ENCODE peak calls at places on chromosomes 11 and 22, in four cellular contexts. X is lung microvascular endothelial cell; D is left colon; B is stimulated activated CD4-positive, alpha-beta T cell treated with anti-CD3 and anti-CD28 coated beads, TNF-alpha, amount 100 ng/mL, for 1 hour. T is an unnamed sample.

GRCh38 chr11:119790476-119790875 is 61.5 kb upstream of the NECTIN1 start:
- DNase-seq in X (no peak), D (no peak), B (no peak), T (no peak)

GRCh38 chr11:104286129-104286528 is 122.2 kb upstream of the PDGFD start:
- DNase-seq in B (no peak), D (no peak), X (no peak), T (no peak)

GRCh38 chr22:22213231-22213630 is 31.4 kb upstream of the VPREB1 start:
- DNase-seq in B (no peak), X (no peak), D (no peak), T (no peak)

GRCh38 chr11:77821349-77821851 is 456 bp downstream of the AAMDC start:
- DNase-seq in D (peak; percentile 47), X (peak; percentile 26), B (no peak), T (peak; percentile 37)

GRCh38 chr22:21457023-21457787 is 10.0 kb upstream of the TMEM191C start:
- DNase-seq in X (no peak), B (no peak), D (no peak), T (no peak)

GRCh38 chr11:59283825-59284772 is 71.4 kb upstream of the MPEG1 start:
- DNase-seq in X (peak; percentile 80), B (peak; percentile 9), D (peak; percentile 51), T (no peak)

GRCh38 chr11:119493712-119494111 is 70.7 kb upstream of the THY1 start:
- DNase-seq in X (peak; percentile 11), D (peak; percentile 57), B (no peak), T (no peak)

GRCh38 chr22:20503816-20504215 is 3.6 kb upstream of the MED15 start:
- DNase-seq in B (no peak), X (no peak), D (peak; percentile 58), T (no peak)

GRCh38 chr11:44456544-44457270 is 108.8 kb upstream of the CD82 start:
- DNase-seq in D (no peak), B (no peak), X (no peak), T (no peak)

GRCh38 chr22:19041403-19042074 is 80.7 kb downstream of the DGCR2 start:
- DNase-seq in B (no peak), X (no peak), D (no peak), T (peak; percentile 28)

GRCh38 chr11:22432331-22433065 is 94.3 kb downstream of the SLC17A6 start:
- DNase-seq in D (no peak), X (peak; percentile 54), B (no peak), T (peak; percentile 31)

GRCh38 chr11:75454987-75455386 is 22.0 kb upstream of the KLHL35 start:
- DNase-seq in X (no peak), D (no peak), B (no peak), T (peak; percentile 29)

GRCh38 chr22:19621372-19622060 is 92.8 kb upstream of the SEPTIN5 start:
- DNase-seq in B (no peak), D (no peak), X (no peak), T (no peak)

GRCh38 chr22:33896154-33896800 is 24.0 kb downstream of the LARGE1 start:
- DNase-seq in B (no peak), D (no peak), X (no peak), T (no peak)

GRCh38 chr11:66231561-66231960 is 36.9 kb upstream of the RAB1B start:
- DNase-seq in X (no peak), B (no peak), D (no peak), T (no peak)

GRCh38 chr22:20418211-20418788 is 19.3 kb downstream of the SCARF2 start:
- DNase-seq in X (peak; percentile 91), B (peak; percentile 38), D (peak; percentile 78), T (peak; percentile 94)

T was measured in left lung.